ENCODE peak calls at places on chromosome 20, in eight cellular contexts. One of them, this sample, is unnamed. For H3K4me1, the result is how much of the 10 kb centered on the place peaks cover.

GRCh38 chr20:49245921-49246740 is 26.9 kb downstream of the DDX27 start:
- DNase-seq in CD8-positive, alpha-beta T cell: no peak
- DNase-seq in lower lobe of right lung: no peak
- DNase-seq in neural progenitor cell: peak
- DNase-seq in tibial nerve: peak
- DNase-seq in mucosa of descending colon: no peak
- DNase-seq in psoas muscle: no peak
- DNase-seq in PC-3: peak
- DNase-seq in this sample: no peak

GRCh38 chr20:63940472-63941266 is 15.5 kb downstream of the UCKL1 start:
- DNase-seq in psoas muscle: peak
- DNase-seq in lower lobe of right lung: peak
- DNase-seq in mucosa of descending colon: peak
- DNase-seq in neural progenitor cell: no peak
- DNase-seq in tibial nerve: no peak
- DNase-seq in CD8-positive, alpha-beta T cell: no peak
- DNase-seq in PC-3: no peak
- DNase-seq in this sample: no peak

GRCh38 chr20:36575066-36575743 is 1.8 kb downstream of the TGIF2 start:
- DNase-seq in PC-3: peak
- DNase-seq in tibial nerve: peak
- DNase-seq in psoas muscle: peak
- DNase-seq in neural progenitor cell: peak
- DNase-seq in CD8-positive, alpha-beta T cell: peak
- DNase-seq in mucosa of descending colon: peak
- DNase-seq in lower lobe of right lung: peak
- DNase-seq in this sample: peak

GRCh38 chr20:37997516-37997915 is 35.7 kb downstream of the TTI1 start:
- DNase-seq in lower lobe of right lung: no peak
- DNase-seq in CD8-positive, alpha-beta T cell: no peak
- DNase-seq in tibial nerve: no peak
- DNase-seq in neural progenitor cell: no peak
- DNase-seq in mucosa of descending colon: no peak
- DNase-seq in PC-3: no peak
- DNase-seq in psoas muscle: no peak
- DNase-seq in this sample: no peak

GRCh38 chr20:43982016-43982415 is 67.4 kb downstream of the TOX2 start:
- DNase-seq in CD8-positive, alpha-beta T cell: no peak
- DNase-seq in tibial nerve: no peak
- DNase-seq in mucosa of descending colon: no peak
- DNase-seq in neural progenitor cell: no peak
- DNase-seq in PC-3: no peak
- DNase-seq in psoas muscle: no peak
- DNase-seq in lower lobe of right lung: no peak
- DNase-seq in this sample: no peak

GRCh38 chr20:50346372-50347347 is 156.0 kb downstream of the CEBPB start:
- DNase-seq in neural progenitor cell: no peak
- DNase-seq in tibial nerve: peak
- DNase-seq in CD8-positive, alpha-beta T cell: no peak
- DNase-seq in PC-3: peak
- DNase-seq in lower lobe of right lung: peak
- DNase-seq in psoas muscle: peak
- DNase-seq in mucosa of descending colon: peak
- DNase-seq in this sample: peak

GRCh38 chr20:61839912-61840441 is 225.7 kb downstream of the TAF4 start:
- DNase-seq in psoas muscle: peak
- DNase-seq in neural progenitor cell: no peak
- DNase-seq in PC-3: no peak
- DNase-seq in CD8-positive, alpha-beta T cell: no peak
- DNase-seq in mucosa of descending colon: peak
- DNase-seq in tibial nerve: no peak
- DNase-seq in lower lobe of right lung: peak
- DNase-seq in this sample: no peak

GRCh38 chr20:36446557-36446956 is 94.8 kb upstream of the MYL9 start:
- DNase-seq in psoas muscle: no peak
- DNase-seq in CD8-positive, alpha-beta T cell: no peak
- DNase-seq in mucosa of descending colon: no peak
- DNase-seq in tibial nerve: no peak
- DNase-seq in PC-3: no peak
- DNase-seq in lower lobe of right lung: no peak
- DNase-seq in neural progenitor cell: no peak
- DNase-seq in this sample: no peak

GRCh38 chr20:58147628-58148370 is 80.7 kb downstream of the ANKRD60 start:
- DNase-seq in mucosa of descending colon: no peak
- DNase-seq in lower lobe of right lung: no peak
- DNase-seq in PC-3: no peak
- DNase-seq in neural progenitor cell: no peak
- DNase-seq in psoas muscle: no peak
- DNase-seq in tibial nerve: no peak
- DNase-seq in CD8-positive, alpha-beta T cell: no peak
- DNase-seq in this sample: no peak

GRCh38 chr20:3229158-3229557 is 9.8 kb downstream of the SLC4A11 start:
- DNase-seq in neural progenitor cell: no peak
- DNase-seq in CD8-positive, alpha-beta T cell: no peak
- DNase-seq in PC-3: no peak
- DNase-seq in psoas muscle: no peak
- DNase-seq in lower lobe of right lung: no peak
- DNase-seq in mucosa of descending colon: no peak
- DNase-seq in tibial nerve: no peak
- DNase-seq in this sample: no peak

GRCh38 chr20:40397483-40397882 is 291.6 kb downstream of the MAFB start:
- DNase-seq in tibial nerve: no peak
- DNase-seq in psoas muscle: no peak
- DNase-seq in neural progenitor cell: no peak
- DNase-seq in CD8-positive, alpha-beta T cell: no peak
- DNase-seq in mucosa of descending colon: no peak
- DNase-seq in lower lobe of right lung: no peak
- DNase-seq in PC-3: no peak
- DNase-seq in this sample: no peak

GRCh38 chr20:37053230-37053950 is 42.4 kb downstream of the RBL1 start:
- DNase-seq in mucosa of descending colon: no peak
- DNase-seq in CD8-positive, alpha-beta T cell: no peak
- DNase-seq in PC-3: no peak
- DNase-seq in psoas muscle: no peak
- DNase-seq in lower lobe of right lung: no peak
- DNase-seq in tibial nerve: no peak
- DNase-seq in neural progenitor cell: no peak
- DNase-seq in this sample: no peak

DNA sequence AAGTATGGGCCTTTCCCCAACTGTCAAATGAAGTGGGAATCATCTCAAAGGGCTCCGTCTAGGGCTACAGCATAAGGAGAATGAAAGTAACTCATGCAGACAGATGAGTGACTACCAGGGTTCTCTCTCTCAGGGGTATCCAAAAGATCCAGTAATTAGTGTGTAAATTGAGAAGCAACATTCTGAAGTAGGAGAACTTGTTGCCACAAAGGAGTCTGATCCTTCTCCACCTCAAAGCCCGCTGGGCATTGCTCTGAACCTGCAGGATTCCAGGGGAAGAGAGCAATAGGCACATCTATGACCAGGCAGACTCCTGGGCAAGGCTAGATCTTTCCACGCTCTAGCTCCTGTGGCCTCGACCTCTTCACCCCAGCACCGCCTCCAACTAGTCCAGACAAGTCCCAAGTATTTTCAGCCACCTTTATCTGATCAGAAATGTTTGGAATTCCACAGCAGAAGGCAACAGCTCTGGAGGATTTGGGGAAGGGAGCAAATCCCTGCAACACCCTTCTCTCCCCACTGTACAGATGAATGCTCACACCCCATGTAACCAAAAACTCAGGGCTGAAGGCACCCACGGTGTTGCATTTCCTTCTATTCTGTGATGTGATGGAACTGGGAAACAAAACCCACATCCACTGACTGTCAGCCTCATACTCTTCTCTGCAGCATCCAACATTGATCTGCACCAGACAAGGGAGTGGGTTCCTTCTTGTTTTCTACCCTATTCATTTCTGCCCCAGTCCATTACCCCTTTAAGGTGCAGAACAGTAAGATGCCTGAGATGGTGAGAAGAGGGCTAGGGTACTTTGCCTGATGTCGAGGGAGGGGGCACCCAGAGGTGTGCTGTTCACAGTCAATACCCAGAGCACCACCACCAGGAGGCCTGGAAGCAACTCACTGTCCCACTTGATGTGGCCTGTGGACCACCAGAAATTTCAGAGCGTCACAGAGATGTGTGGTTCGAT is 41.0 kb downstream of the COX4I2 start:
- DNase-seq in neural progenitor cell: peak
- DNase-seq in psoas muscle: no peak
- DNase-seq in mucosa of descending colon: no peak
- DNase-seq in tibial nerve: no peak
- DNase-seq in PC-3: peak
- DNase-seq in lower lobe of right lung: no peak
- DNase-seq in CD8-positive, alpha-beta T cell: no peak
- DNase-seq in this sample: no peak
- H3K4me1 ChIP-seq in neural progenitor cell: under half
- H3K4me1 ChIP-seq in psoas muscle: under half
- H3K4me1 ChIP-seq in mucosa of descending colon: under half
- H3K4me1 ChIP-seq in tibial nerve: under half
- H3K4me1 ChIP-seq in PC-3: under half
- H3K4me1 ChIP-seq in lower lobe of right lung: half or more
- H3K4me1 ChIP-seq in CD8-positive, alpha-beta T cell: half or more
- H3K4me1 ChIP-seq in this sample: under half

GRCh38 chr20:62935204-62935967 is 2.6 kb upstream of the GID8 start:
- DNase-seq in tibial nerve: no peak
- DNase-seq in PC-3: no peak
- DNase-seq in lower lobe of right lung: no peak
- DNase-seq in psoas muscle: no peak
- DNase-seq in neural progenitor cell: no peak
- DNase-seq in mucosa of descending colon: no peak
- DNase-seq in CD8-positive, alpha-beta T cell: no peak
- DNase-seq in this sample: peak

GRCh38 chr20:62937353-62938104 is 418 bp upstream of the GID8 start:
- DNase-seq in mucosa of descending colon: peak
- DNase-seq in neural progenitor cell: peak
- DNase-seq in lower lobe of right lung: peak
- DNase-seq in PC-3: peak
- DNase-seq in tibial nerve: peak
- DNase-seq in psoas muscle: peak
- DNase-seq in CD8-positive, alpha-beta T cell: peak
- DNase-seq in this sample: peak

GRCh38 chr20:62935968-62936585 is 1.9 kb upstream of the GID8 start:
- DNase-seq in tibial nerve: no peak
- DNase-seq in mucosa of descending colon: no peak
- DNase-seq in CD8-positive, alpha-beta T cell: no peak
- DNase-seq in PC-3: no peak
- DNase-seq in lower lobe of right lung: no peak
- DNase-seq in neural progenitor cell: peak
- DNase-seq in psoas muscle: no peak
- DNase-seq in this sample: peak

GRCh38 chr20:62938105-62938888 is at the start of gene GID8:
- DNase-seq in tibial nerve: no peak
- DNase-seq in mucosa of descending colon: peak
- DNase-seq in psoas muscle: peak
- DNase-seq in lower lobe of right lung: peak
- DNase-seq in CD8-positive, alpha-beta T cell: peak
- DNase-seq in PC-3: peak
- DNase-seq in neural progenitor cell: peak
- DNase-seq in this sample: no peak

GRCh38 chr20:62936996-62937352 is 973 bp upstream of the GID8 start:
- DNase-seq in PC-3: peak
- DNase-seq in psoas muscle: no peak
- DNase-seq in lower lobe of right lung: no peak
- DNase-seq in CD8-positive, alpha-beta T cell: no peak
- DNase-seq in mucosa of descending colon: no peak
- DNase-seq in tibial nerve: no peak
- DNase-seq in neural progenitor cell: no peak
- DNase-seq in this sample: no peak
- H3K4me1 ChIP-seq in PC-3: under half
- H3K4me1 ChIP-seq in psoas muscle: under half
- H3K4me1 ChIP-seq in lower lobe of right lung: half or more
- H3K4me1 ChIP-seq in CD8-positive, alpha-beta T cell: half or more
- H3K4me1 ChIP-seq in mucosa of descending colon: under half
- H3K4me1 ChIP-seq in tibial nerve: under half
- H3K4me1 ChIP-seq in neural progenitor cell: under half
- H3K4me1 ChIP-seq in this sample: under half

DNA sequence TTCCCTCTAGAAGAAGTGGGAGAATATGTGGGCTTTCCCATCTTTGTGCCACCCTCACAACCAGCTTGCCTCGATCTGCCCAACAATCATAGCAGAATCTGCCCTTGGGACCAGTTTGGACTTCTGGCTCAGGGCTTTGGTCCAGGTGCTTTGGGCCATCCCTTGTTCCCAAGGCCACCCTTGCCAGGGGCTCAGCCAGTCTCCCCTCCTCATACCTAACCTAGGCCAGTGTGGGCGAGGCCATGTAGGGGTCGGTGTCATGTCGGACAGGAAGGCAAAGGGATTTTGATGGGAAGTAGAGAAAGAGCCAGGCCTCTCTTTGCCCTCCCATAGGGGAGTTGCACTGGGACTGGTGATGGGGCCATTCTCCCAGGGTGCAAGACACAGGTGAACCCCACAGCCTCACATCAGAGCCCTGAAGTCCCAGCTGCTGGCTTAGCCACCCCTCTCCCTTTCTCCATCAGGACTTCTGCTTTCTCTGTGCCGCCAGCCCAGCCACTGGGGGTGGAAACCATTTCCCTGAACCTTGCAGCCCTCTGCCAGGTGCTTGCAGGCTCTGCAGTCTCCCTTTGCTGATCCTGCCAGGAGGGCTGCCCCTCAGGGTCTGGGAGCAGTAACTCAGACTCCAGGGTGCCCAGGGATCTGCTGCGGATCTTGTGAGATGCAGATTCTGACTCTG is 60.7 kb downstream of the SLC24A3 start:
- DNase-seq in CD8-positive, alpha-beta T cell: no peak
- DNase-seq in PC-3: no peak
- DNase-seq in tibial nerve: no peak
- DNase-seq in psoas muscle: no peak
- DNase-seq in neural progenitor cell: no peak
- DNase-seq in lower lobe of right lung: no peak
- DNase-seq in mucosa of descending colon: no peak
- DNase-seq in this sample: no peak
- H3K4me1 ChIP-seq in CD8-positive, alpha-beta T cell: under half
- H3K4me1 ChIP-seq in PC-3: under half
- H3K4me1 ChIP-seq in tibial nerve: under half
- H3K4me1 ChIP-seq in psoas muscle: under half
- H3K4me1 ChIP-seq in neural progenitor cell: under half
- H3K4me1 ChIP-seq in lower lobe of right lung: under half
- H3K4me1 ChIP-seq in mucosa of descending colon: under half
- H3K4me1 ChIP-seq in this sample: under half

GRCh38 chr20:25253606-25254275 is 5.9 kb downstream of the PYGB start:
- DNase-seq in tibial nerve: no peak
- DNase-seq in PC-3: no peak
- DNase-seq in mucosa of descending colon: no peak
- DNase-seq in CD8-positive, alpha-beta T cell: no peak
- DNase-seq in lower lobe of right lung: no peak
- DNase-seq in psoas muscle: no peak
- DNase-seq in neural progenitor cell: no peak
- DNase-seq in this sample: no peak
- H3K4me1 ChIP-seq in tibial nerve: under half
- H3K4me1 ChIP-seq in PC-3: under half
- H3K4me1 ChIP-seq in mucosa of descending colon: half or more
- H3K4me1 ChIP-seq in CD8-positive, alpha-beta T cell: under half
- H3K4me1 ChIP-seq in lower lobe of right lung: half or more
- H3K4me1 ChIP-seq in psoas muscle: under half
- H3K4me1 ChIP-seq in neural progenitor cell: half or more
- H3K4me1 ChIP-seq in this sample: under half

This sample was measured in aorta.